ENCODE peak calls at places on chromosomes 1 and 21, in six cellular contexts. One of them, this sample, is unnamed.

GRCh38 chr1:31064685-31065309 is 720 bp downstream of the PUM1 start:
- DNase-seq in epithelial cell of esophagus: peak; percentile 16
- DNase-seq in mucosa of descending colon: peak; percentile 60
- DNase-seq in astrocyte of the spinal cord: peak; percentile 31
- DNase-seq in choroid plexus epithelial cell: peak; percentile 38
- DNase-seq in fibroblast of pulmonary artery: peak; percentile 29
- DNase-seq in this sample: no peak

GRCh38 chr1:222048030-222048632 is 306.2 kb upstream of the DUSP10 start:
- DNase-seq in choroid plexus epithelial cell: peak; percentile 79
- DNase-seq in astrocyte of the spinal cord: peak; percentile 79
- DNase-seq in mucosa of descending colon: no peak
- DNase-seq in fibroblast of pulmonary artery: peak; percentile 54
- DNase-seq in epithelial cell of esophagus: peak; percentile 33
- DNase-seq in this sample: peak; percentile 21

GRCh38 chr1:37722181-37723071 is 30.1 kb downstream of the CDCA8 start:
- DNase-seq in mucosa of descending colon: no peak
- DNase-seq in fibroblast of pulmonary artery: no peak
- DNase-seq in epithelial cell of esophagus: no peak
- DNase-seq in astrocyte of the spinal cord: no peak
- DNase-seq in choroid plexus epithelial cell: no peak
- DNase-seq in this sample: no peak

GRCh38 chr1:29635073-29635335 is 398.7 kb downstream of the PTPRU start:
- DNase-seq in astrocyte of the spinal cord: no peak
- DNase-seq in fibroblast of pulmonary artery: no peak
- DNase-seq in choroid plexus epithelial cell: no peak
- DNase-seq in epithelial cell of esophagus: no peak
- DNase-seq in mucosa of descending colon: no peak
- DNase-seq in this sample: no peak

GRCh38 chr1:67376381-67376780 is 53.8 kb downstream of the SERBP1 start:
- DNase-seq in fibroblast of pulmonary artery: no peak
- DNase-seq in astrocyte of the spinal cord: no peak
- DNase-seq in choroid plexus epithelial cell: no peak
- DNase-seq in epithelial cell of esophagus: peak; percentile 67
- DNase-seq in mucosa of descending colon: no peak
- DNase-seq in this sample: no peak

GRCh38 chr21:41419921-41420862 is 5.8 kb upstream of the MX1 start:
- DNase-seq in epithelial cell of esophagus: peak; percentile 78
- DNase-seq in choroid plexus epithelial cell: peak; percentile 86
- DNase-seq in astrocyte of the spinal cord: peak; percentile 90
- DNase-seq in fibroblast of pulmonary artery: peak; percentile 87
- DNase-seq in mucosa of descending colon: peak; percentile 84
- DNase-seq in this sample: no peak

GRCh38 chr1:110120960-110121561 is 8.8 kb downstream of the UBL4B start:
- DNase-seq in mucosa of descending colon: no peak
- DNase-seq in astrocyte of the spinal cord: no peak
- DNase-seq in choroid plexus epithelial cell: no peak
- DNase-seq in epithelial cell of esophagus: no peak
- DNase-seq in fibroblast of pulmonary artery: no peak
- DNase-seq in this sample: no peak

GRCh38 chr1:34743775-34744174 is 11.1 kb upstream of the GJB5 start:
- DNase-seq in astrocyte of the spinal cord: no peak
- DNase-seq in choroid plexus epithelial cell: no peak
- DNase-seq in fibroblast of pulmonary artery: no peak
- DNase-seq in epithelial cell of esophagus: no peak
- DNase-seq in mucosa of descending colon: no peak
- DNase-seq in this sample: no peak

GRCh38 chr1:192284927-192285326 is 31.9 kb upstream of the RGS21 start:
- DNase-seq in fibroblast of pulmonary artery: no peak
- DNase-seq in mucosa of descending colon: no peak
- DNase-seq in epithelial cell of esophagus: no peak
- DNase-seq in astrocyte of the spinal cord: no peak
- DNase-seq in choroid plexus epithelial cell: no peak
- DNase-seq in this sample: peak; percentile 4

GRCh38 chr1:67853704-67854103 is 20.4 kb upstream of the GNG12 start:
- DNase-seq in fibroblast of pulmonary artery: peak; percentile 87
- DNase-seq in astrocyte of the spinal cord: peak; percentile 92
- DNase-seq in choroid plexus epithelial cell: peak; percentile 97
- DNase-seq in mucosa of descending colon: peak; percentile 73
- DNase-seq in epithelial cell of esophagus: peak; percentile 76
- DNase-seq in this sample: no peak

GRCh38 chr1:218699411-218699810 is 354.3 kb downstream of the TGFB2 start:
- DNase-seq in fibroblast of pulmonary artery: peak; percentile 26
- DNase-seq in mucosa of descending colon: no peak
- DNase-seq in choroid plexus epithelial cell: peak; percentile 45
- DNase-seq in astrocyte of the spinal cord: no peak
- DNase-seq in epithelial cell of esophagus: no peak
- DNase-seq in this sample: no peak

GRCh38 chr1:234963180-234963903 is 165.3 kb downstream of the TOMM20 start:
- DNase-seq in choroid plexus epithelial cell: peak; percentile 94
- DNase-seq in epithelial cell of esophagus: peak; percentile 84
- DNase-seq in mucosa of descending colon: peak; percentile 85
- DNase-seq in astrocyte of the spinal cord: peak; percentile 95
- DNase-seq in fibroblast of pulmonary artery: peak; percentile 87
- DNase-seq in this sample: peak; percentile 94

GRCh38 chr1:93490357-93490756 is 42.4 kb downstream of the FNBP1L start:
- DNase-seq in mucosa of descending colon: no peak
- DNase-seq in fibroblast of pulmonary artery: no peak
- DNase-seq in choroid plexus epithelial cell: no peak
- DNase-seq in astrocyte of the spinal cord: no peak
- DNase-seq in epithelial cell of esophagus: no peak
- DNase-seq in this sample: no peak

GRCh38 chr21:44552136-44552535 is 831 bp upstream of the KRTAP10-2 start:
- DNase-seq in fibroblast of pulmonary artery: no peak
- DNase-seq in astrocyte of the spinal cord: no peak
- DNase-seq in epithelial cell of esophagus: no peak
- DNase-seq in choroid plexus epithelial cell: no peak
- DNase-seq in mucosa of descending colon: peak; percentile 11
- DNase-seq in this sample: no peak

GRCh38 chr1:2229032-2229920 is 1.2 kb downstream of the SKI start:
- DNase-seq in choroid plexus epithelial cell: peak; percentile 74
- DNase-seq in fibroblast of pulmonary artery: peak; percentile 82
- DNase-seq in mucosa of descending colon: peak; percentile 82
- DNase-seq in epithelial cell of esophagus: peak; percentile 52
- DNase-seq in astrocyte of the spinal cord: peak; percentile 55
- DNase-seq in this sample: no peak

GRCh38 chr1:41503507-41504125 is 19.1 kb upstream of the EDN2 start:
- DNase-seq in mucosa of descending colon: no peak
- DNase-seq in epithelial cell of esophagus: no peak
- DNase-seq in astrocyte of the spinal cord: no peak
- DNase-seq in fibroblast of pulmonary artery: no peak
- DNase-seq in choroid plexus epithelial cell: no peak
- DNase-seq in this sample: no peak

GRCh38 chr1:234044079-234044478 is 139.6 kb downstream of the SLC35F3 start:
- DNase-seq in choroid plexus epithelial cell: no peak
- DNase-seq in astrocyte of the spinal cord: no peak
- DNase-seq in fibroblast of pulmonary artery: no peak
- DNase-seq in mucosa of descending colon: no peak
- DNase-seq in epithelial cell of esophagus: no peak
- DNase-seq in this sample: no peak

GRCh38 chr1:93419344-93419743 is 28.6 kb upstream of the FNBP1L start:
- DNase-seq in mucosa of descending colon: no peak
- DNase-seq in choroid plexus epithelial cell: no peak
- DNase-seq in astrocyte of the spinal cord: no peak
- DNase-seq in epithelial cell of esophagus: no peak
- DNase-seq in fibroblast of pulmonary artery: no peak
- DNase-seq in this sample: no peak

GRCh38 chr1:193634876-193635275 is 448.5 kb upstream of the B3GALT2 start:
- DNase-seq in astrocyte of the spinal cord: no peak
- DNase-seq in fibroblast of pulmonary artery: no peak
- DNase-seq in mucosa of descending colon: no peak
- DNase-seq in choroid plexus epithelial cell: no peak
- DNase-seq in epithelial cell of esophagus: no peak
- DNase-seq in this sample: no peak

GRCh38 chr1:54609301-54609921 is 13.9 kb downstream of the FAM151A start:
- DNase-seq in mucosa of descending colon: peak; percentile 23
- DNase-seq in choroid plexus epithelial cell: no peak
- DNase-seq in fibroblast of pulmonary artery: no peak
- DNase-seq in epithelial cell of esophagus: no peak
- DNase-seq in astrocyte of the spinal cord: no peak
- DNase-seq in this sample: no peak

GRCh38 chr1:154474802-154475201 is 27.2 kb upstream of the TDRD10 start:
- DNase-seq in choroid plexus epithelial cell: peak; percentile 80
- DNase-seq in epithelial cell of esophagus: peak; percentile 64
- DNase-seq in mucosa of descending colon: peak; percentile 75
- DNase-seq in astrocyte of the spinal cord: peak; percentile 84
- DNase-seq in fibroblast of pulmonary artery: peak; percentile 78
- DNase-seq in this sample: no peak

GRCh38 chr21:43269461-43269860 is 100.7 kb downstream of the CRYAA start:
- DNase-seq in fibroblast of pulmonary artery: no peak
- DNase-seq in choroid plexus epithelial cell: no peak
- DNase-seq in astrocyte of the spinal cord: no peak
- DNase-seq in mucosa of descending colon: no peak
- DNase-seq in epithelial cell of esophagus: no peak
- DNase-seq in this sample: no peak

GRCh38 chr1:26035959-26036755 is 9.8 kb downstream of the SLC30A2 start:
- DNase-seq in epithelial cell of esophagus: peak; percentile 65
- DNase-seq in choroid plexus epithelial cell: peak; percentile 67
- DNase-seq in astrocyte of the spinal cord: peak; percentile 61
- DNase-seq in fibroblast of pulmonary artery: peak; percentile 72
- DNase-seq in mucosa of descending colon: peak; percentile 91
- DNase-seq in this sample: no peak

GRCh38 chr1:3386603-3387002 is 67.9 kb upstream of the ARHGEF16 start:
- DNase-seq in epithelial cell of esophagus: no peak
- DNase-seq in mucosa of descending colon: no peak
- DNase-seq in astrocyte of the spinal cord: no peak
- DNase-seq in choroid plexus epithelial cell: no peak
- DNase-seq in fibroblast of pulmonary artery: no peak
- DNase-seq in this sample: no peak

GRCh38 chr1:23368562-23369334 is 888 bp downstream of the ZNF436 start:
- DNase-seq in choroid plexus epithelial cell: peak; percentile 94
- DNase-seq in epithelial cell of esophagus: peak; percentile 92
- DNase-seq in fibroblast of pulmonary artery: peak; percentile 90
- DNase-seq in mucosa of descending colon: peak; percentile 92
- DNase-seq in astrocyte of the spinal cord: peak; percentile 93
- DNase-seq in this sample: peak; percentile 69

GRCh38 chr1:152003846-152004442 is 10.3 kb upstream of the S100A10 start:
- DNase-seq in mucosa of descending colon: no peak
- DNase-seq in astrocyte of the spinal cord: no peak
- DNase-seq in fibroblast of pulmonary artery: no peak
- DNase-seq in choroid plexus epithelial cell: no peak
- DNase-seq in epithelial cell of esophagus: peak; percentile 27
- DNase-seq in this sample: no peak

GRCh38 chr1:92408825-92409224 is 77.9 kb downstream of the GFI1 start:
- DNase-seq in choroid plexus epithelial cell: peak; percentile 81
- DNase-seq in mucosa of descending colon: no peak
- DNase-seq in astrocyte of the spinal cord: peak; percentile 57
- DNase-seq in epithelial cell of esophagus: no peak
- DNase-seq in fibroblast of pulmonary artery: peak; percentile 54
- DNase-seq in this sample: no peak

GRCh38 chr1:231981675-231982074 is 355.1 kb downstream of the DISC1 start:
- DNase-seq in fibroblast of pulmonary artery: no peak
- DNase-seq in mucosa of descending colon: no peak
- DNase-seq in choroid plexus epithelial cell: no peak
- DNase-seq in astrocyte of the spinal cord: no peak
- DNase-seq in epithelial cell of esophagus: no peak
- DNase-seq in this sample: no peak

DNA sequence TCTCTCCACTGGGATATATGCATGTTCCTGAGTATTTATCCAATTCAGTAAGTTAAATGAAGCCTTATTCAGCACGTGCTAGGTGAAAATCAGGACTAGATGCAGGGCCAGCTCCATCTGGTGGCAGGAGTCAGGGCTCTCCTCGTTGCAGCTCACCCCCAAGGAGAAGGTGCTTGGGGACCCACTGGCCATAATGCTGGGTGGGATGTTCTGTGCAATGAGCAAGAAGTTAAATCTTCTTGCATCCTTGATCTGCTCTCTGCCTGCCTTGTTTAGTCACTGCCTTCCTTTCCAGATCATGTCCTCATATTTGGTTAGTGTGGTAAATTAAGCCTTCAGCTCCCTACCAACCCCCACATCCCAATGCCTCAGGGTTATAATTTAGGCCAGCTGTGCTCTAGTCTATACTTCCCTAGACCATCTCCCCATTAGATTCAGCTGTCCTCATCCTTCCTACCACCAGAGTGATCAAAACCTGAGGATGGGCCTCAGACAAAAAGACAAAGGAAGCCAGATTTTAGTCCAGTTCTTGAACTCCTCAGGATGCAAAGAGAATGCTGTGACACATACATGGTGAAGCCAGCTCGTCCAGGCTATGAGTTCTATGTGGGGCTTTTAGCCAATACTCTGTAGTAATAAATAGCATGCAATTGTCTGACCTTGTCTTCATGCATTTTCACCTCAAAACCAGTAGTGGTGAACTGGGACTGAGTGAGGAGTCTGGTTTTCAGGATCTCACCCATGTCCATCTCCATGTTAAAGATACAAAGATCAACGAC is 55.9 kb downstream of the SEC16B start:
- DNase-seq in astrocyte of the spinal cord: peak; percentile 48
- DNase-seq in mucosa of descending colon: peak; percentile 60
- DNase-seq in epithelial cell of esophagus: peak; percentile 59
- DNase-seq in choroid plexus epithelial cell: peak; percentile 71
- DNase-seq in fibroblast of pulmonary artery: peak; percentile 47
- DNase-seq in this sample: no peak
- TF ChIP-seq CTCF in astrocyte of the spinal cord: peak; percentile 74
- TF ChIP-seq CTCF in mucosa of descending colon: no peak
- TF ChIP-seq CTCF in epithelial cell of esophagus: peak; percentile 69
- TF ChIP-seq CTCF in choroid plexus epithelial cell: peak; percentile 90
- TF ChIP-seq CTCF in fibroblast of pulmonary artery: peak; percentile 62
- TF ChIP-seq CTCF in this sample: peak; percentile 41

DNA sequence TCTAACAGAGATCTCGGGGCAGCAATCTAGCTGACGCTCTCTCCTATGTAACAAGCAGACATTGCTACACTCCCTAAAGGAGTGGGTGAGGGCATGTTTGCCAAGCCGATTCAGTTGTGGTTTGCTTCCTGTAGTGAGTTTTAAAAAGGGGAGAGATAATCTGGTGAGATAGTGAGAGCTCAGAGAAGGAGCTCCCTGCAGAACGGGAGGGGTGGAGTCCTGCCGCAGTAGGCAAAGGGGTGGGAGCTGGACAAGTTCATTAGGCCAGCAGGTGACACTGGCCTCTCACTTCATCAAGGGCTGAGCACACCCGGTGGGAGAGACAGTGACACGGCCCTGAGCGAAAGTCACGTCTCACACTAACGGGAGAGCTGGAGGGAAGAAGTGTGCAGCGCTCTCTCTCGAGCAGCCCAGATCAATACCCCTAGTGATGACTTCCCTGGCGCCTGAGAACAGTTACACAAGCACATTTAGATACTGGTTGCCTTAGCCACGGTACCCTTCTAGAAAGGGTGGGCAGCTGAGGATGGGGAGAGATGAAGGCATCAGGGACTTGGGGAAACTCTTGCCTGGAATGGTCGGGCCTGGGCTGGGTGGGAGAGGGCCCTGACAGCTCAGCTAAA is 144.1 kb upstream of the CD34 start:
- DNase-seq in mucosa of descending colon: no peak
- DNase-seq in epithelial cell of esophagus: no peak
- DNase-seq in choroid plexus epithelial cell: no peak
- DNase-seq in fibroblast of pulmonary artery: no peak
- DNase-seq in astrocyte of the spinal cord: no peak
- DNase-seq in this sample: no peak
- H3K4me3 ChIP-seq in mucosa of descending colon: no peak overlapping the region
- H3K4me3 ChIP-seq in epithelial cell of esophagus: no peak overlapping the region
- H3K4me3 ChIP-seq in choroid plexus epithelial cell: no peak overlapping the region
- H3K4me3 ChIP-seq in fibroblast of pulmonary artery: no peak overlapping the region
- H3K4me3 ChIP-seq in astrocyte of the spinal cord: no peak overlapping the region
- H3K4me3 ChIP-seq in this sample: no peak overlapping the region

GRCh38 chr1:90407737-90408136 is 309.4 kb downstream of the BARHL2 start:
- DNase-seq in astrocyte of the spinal cord: no peak
- DNase-seq in mucosa of descending colon: no peak
- DNase-seq in fibroblast of pulmonary artery: no peak
- DNase-seq in choroid plexus epithelial cell: no peak
- DNase-seq in epithelial cell of esophagus: no peak
- DNase-seq in this sample: no peak
- TF ChIP-seq CTCF in astrocyte of the spinal cord: no peak
- TF ChIP-seq CTCF in mucosa of descending colon: no peak
- TF ChIP-seq CTCF in fibroblast of pulmonary artery: no peak
- TF ChIP-seq CTCF in choroid plexus epithelial cell: no peak
- TF ChIP-seq CTCF in epithelial cell of esophagus: no peak
- TF ChIP-seq CTCF in this sample: no peak

GRCh38 chr1:113859478-113860175 is 11.9 kb downstream of the PTPN22 start:
- DNase-seq in mucosa of descending colon: no peak
- DNase-seq in astrocyte of the spinal cord: no peak
- DNase-seq in choroid plexus epithelial cell: peak; percentile 28
- DNase-seq in epithelial cell of esophagus: no peak
- DNase-seq in fibroblast of pulmonary artery: no peak
- DNase-seq in this sample: peak; percentile 85
- H3K4me3 ChIP-seq in mucosa of descending colon: no peak overlapping the region
- H3K4me3 ChIP-seq in astrocyte of the spinal cord: no peak overlapping the region
- H3K4me3 ChIP-seq in choroid plexus epithelial cell: no peak overlapping the region
- H3K4me3 ChIP-seq in epithelial cell of esophagus: no peak overlapping the region
- H3K4me3 ChIP-seq in fibroblast of pulmonary artery: no peak overlapping the region
- H3K4me3 ChIP-seq in this sample: peak overlapping the region; percentile 41

This sample was measured in GM12864.